ENCODE peak calls at places on chromosomes 4 and X, in six cellular contexts. B, I, J, W, Y and H are unnamed samples.

GRCh38 chr4:122364700-122365404 is 14.0 kb upstream of the ADAD1 start:
- DNase-seq in B (no peak), I (no peak), J (peak; percentile 48), W (no peak), Y (no peak), H (no peak)

GRCh38 chrX:76279007-76279406 is 106.1 kb downstream of the PBDC1 start:
- DNase-seq in B (peak; percentile 29), I (peak; percentile 42), J (peak; percentile 30), W (peak; percentile 54), Y (peak; percentile 7), H (no peak)

GRCh38 chr4:73648478-73648877 is 28.2 kb upstream of the RASSF6 start:
- DNase-seq in B (no peak), I (no peak), J (no peak), W (no peak), Y (no peak), H (no peak)

GRCh38 chr4:3045500-3045850 is 28.9 kb downstream of the HTT-AS start:
- DNase-seq in B (no peak), I (peak; percentile 43), J (no peak), W (peak; percentile 75), Y (no peak), H (no peak)

GRCh38 chr4:148030486-148030885 is 298.6 kb downstream of the ARHGAP10 start:
- DNase-seq in B (no peak), I (peak; percentile 74), J (peak; percentile 40), W (peak; percentile 61), Y (no peak), H (no peak)

GRCh38 chrX:44876076-44876475 is 3.1 kb downstream of the KDM6A start:
- DNase-seq in B (no peak), I (peak; percentile 42), J (no peak), W (peak; percentile 34), Y (no peak), H (no peak)

GRCh38 chr4:140112576-140112975 is 41.4 kb downstream of the MAML3 start:
- DNase-seq in B (no peak), I (peak; percentile 62), J (no peak), W (peak; percentile 52), Y (no peak), H (no peak)

GRCh38 chrX:94051926-94052325 is 377.9 kb downstream of the FAM133A start:
- DNase-seq in B (no peak), I (no peak), J (no peak), W (no peak), Y (no peak), H (no peak)

GRCh38 chr4:173420324-173420752 is 21.4 kb upstream of the SCRG1 start:
- DNase-seq in B (no peak), I (peak; percentile 52), J (peak; percentile 26), W (peak; percentile 38), Y (no peak), H (no peak)

GRCh38 chr4:128502818-128503527 is 215.4 kb upstream of the PGRMC2 start:
- DNase-seq in B (no peak), I (no peak), J (no peak), W (peak; percentile 35), Y (no peak), H (no peak)

GRCh38 chr4:39442910-39443480 is 15.7 kb downstream of the RPL9 start:
- DNase-seq in B (no peak), I (no peak), J (no peak), W (no peak), Y (no peak), H (no peak)

GRCh38 chr4:8515316-8516060 is 64.7 kb upstream of the GPR78 start:
- DNase-seq in B (no peak), I (peak; percentile 90), J (no peak), W (peak; percentile 96), Y (no peak), H (no peak)

GRCh38 chr4:138897818-138898226 is 117.8 kb upstream of the NOCT start:
- DNase-seq in B (no peak), I (peak; percentile 87), J (peak; percentile 55), W (peak; percentile 96), Y (no peak), H (no peak)

GRCh38 chrX:120755066-120755846 is 120.4 kb downstream of the CT47B1 start:
- DNase-seq in B (no peak), I (no peak), J (no peak), W (no peak), Y (no peak), H (no peak)

GRCh38 chr4:182560358-182560757 is 317.2 kb downstream of the TENM3 start:
- DNase-seq in B (peak; percentile 20), I (no peak), J (no peak), W (no peak), Y (peak; percentile 17), H (no peak)